ENCODE peak calls at places on chromosomes 1 and 21, in nine cellular contexts. I is BJ; R is stimulated activated CD4-positive, alpha-beta T cell treated with anti-CD3 and anti-CD28 coated beads, Interleukin-4, amount 100 ng/mL, for 48 hours; D is cardiac septum; B is germinal center; H is GM04503; F is non-pigmented ciliary epithelial cell; L is Calu3; A is stimulated activated CD8-positive, alpha-beta memory T cell treated with anti-CD3 and anti-CD28 coated beads, Interleukin-4, amount 100 ng/mL, for 4 hours. W is an unnamed sample.

GRCh38 chr1:942864-943533 is 16.1 kb downstream of the NOC2L start:
- DNase-seq in B (no peak), F (no peak), H (no peak), R (no peak), D (no peak), A (no peak), L (no peak), I (no peak), W (no peak)

GRCh38 chr1:196558424-196558823 is 49.8 kb downstream of the KCNT2 start:
- DNase-seq in F (peak), L (peak), R (no peak), B (no peak), H (peak), D (no peak), I (peak), A (no peak), W (no peak)

GRCh38 chr1:51792864-51793263 is 85.7 kb downstream of the NRDC start:
- DNase-seq in R (no peak), D (no peak), B (no peak), H (peak), F (peak), L (no peak), I (peak), A (no peak), W (no peak)

GRCh38 chr1:46096269-46097148 is 35.9 kb downstream of the PIK3R3 start:
- DNase-seq in B (no peak), R (no peak), H (no peak), F (no peak), A (no peak), I (no peak), L (no peak), D (no peak), W (no peak)

GRCh38 chr1:155320661-155321576 is at the start of gene RUSC1:
- DNase-seq in L (no peak), I (no peak), A (peak), H (no peak), B (peak), R (peak), D (peak), F (no peak), W (peak)

GRCh38 chr1:23984417-23985186 is 4.5 kb upstream of the SRSF10 start:
- DNase-seq in L (peak), D (no peak), H (peak), F (no peak), I (no peak), A (no peak), B (no peak), R (no peak), W (no peak)

GRCh38 chr21:45440736-45441350 is 35.9 kb downstream of the COL18A1 start:
- DNase-seq in H (no peak), R (no peak), F (no peak), I (no peak), A (no peak), B (no peak), D (no peak), L (no peak), W (no peak)

GRCh38 chr1:166910396-166910994 is 34.4 kb upstream of the TADA1 start:
- DNase-seq in D (no peak), L (peak), R (peak), F (peak), B (peak), H (peak), A (peak), I (peak), W (peak)

GRCh38 chr1:7554343-7555270 is 216.5 kb upstream of the VAMP3 start:
- DNase-seq in A (no peak), F (no peak), H (no peak), B (no peak), L (no peak), R (no peak), I (no peak), D (no peak), W (no peak)

GRCh38 chr1:89499320-89499719 is 25.3 kb upstream of the LRRC8B start:
- DNase-seq in I (no peak), R (no peak), H (no peak), D (no peak), B (no peak), F (no peak), A (no peak), L (no peak), W (no peak)

GRCh38 chr1:244163861-244164562 is 112.9 kb downstream of the ZBTB18 start:
- DNase-seq in L (peak), R (no peak), I (peak), A (no peak), B (no peak), D (no peak), F (peak), H (peak), W (no peak)

GRCh38 chr1:73755649-73756048 is 442.3 kb downstream of the LRRIQ3 start:
- DNase-seq in H (no peak), I (no peak), A (no peak), R (no peak), F (no peak), L (no peak), B (no peak), D (no peak), W (no peak)

GRCh38 chr1:92323473-92324453 is 24.9 kb downstream of the RPAP2 start:
- DNase-seq in B (no peak), D (no peak), F (no peak), R (no peak), A (no peak), L (no peak), H (no peak), I (no peak), W (no peak)

GRCh38 chr1:46575300-46575699 is 23.9 kb upstream of the KNCN start:
- DNase-seq in F (no peak), B (no peak), L (no peak), H (no peak), A (no peak), R (no peak), D (no peak), I (no peak), W (no peak)

GRCh38 chr1:20187103-20187812 is 940 bp upstream of the PLA2G2C start:
- DNase-seq in H (no peak), R (peak), L (no peak), I (no peak), F (no peak), D (no peak), B (no peak), A (no peak), W (no peak)

GRCh38 chr1:54811739-54812655 is 10.9 kb upstream of the TTC22 start:
- DNase-seq in H (no peak), L (no peak), I (no peak), B (no peak), A (no peak), R (no peak), D (peak), F (no peak), W (no peak)

GRCh38 chr21:34243562-34243961 is 120.2 kb upstream of the KCNE2 start:
- DNase-seq in A (no peak), D (no peak), H (no peak), F (no peak), R (peak), I (no peak), B (no peak), L (peak), W (no peak)

GRCh38 chr1:83998599-83999315 is at the start of gene TTLL7:
- DNase-seq in B (peak), H (no peak), I (no peak), F (no peak), L (peak), A (peak), D (peak), R (peak), W (no peak)

GRCh38 chr1:43622901-43623780 is 26.8 kb upstream of the KDM4A start:
- DNase-seq in A (no peak), H (peak), L (no peak), I (no peak), F (no peak), B (no peak), D (no peak), R (no peak), W (no peak)

GRCh38 chr1:199723557-199723956 is 304.0 kb upstream of the NR5A2 start:
- DNase-seq in A (no peak), D (no peak), B (no peak), F (no peak), I (no peak), R (no peak), L (no peak), H (no peak), W (no peak)

GRCh38 chr1:22184892-22185612 is 42.2 kb upstream of the WNT4 start:
- DNase-seq in I (no peak), R (no peak), L (peak), A (no peak), B (no peak), F (no peak), H (no peak), D (no peak), W (no peak)

GRCh38 chr1:29270881-29271390 is 34.6 kb downstream of the PTPRU start:
- DNase-seq in H (no peak), A (no peak), I (no peak), R (no peak), D (no peak), B (no peak), F (no peak), L (no peak), W (no peak)

GRCh38 chr1:73576084-73576483 is 621.9 kb downstream of the LRRIQ3 start:
- DNase-seq in L (no peak), D (no peak), F (no peak), R (no peak), A (no peak), B (no peak), I (no peak), H (no peak), W (no peak)

GRCh38 chr21:42546433-42546832 is 32.8 kb downstream of the SLC37A1 start:
- DNase-seq in H (no peak), D (no peak), F (no peak), I (no peak), A (no peak), R (no peak), L (no peak), B (no peak), W (no peak)

GRCh38 chr1:70907563-70908310 is 139.9 kb downstream of the PTGER3 start:
- DNase-seq in D (no peak), A (no peak), R (no peak), L (no peak), H (no peak), F (no peak), B (no peak), I (no peak), W (no peak)

GRCh38 chr21:9750341-9751086 is 770.9 kb upstream of the TPTE start:
- DNase-seq in I (no peak), R (no peak), B (no peak), D (peak), A (no peak), L (no peak), F (no peak), H (no peak), W (no peak)

GRCh38 chr1:166947398-166948043 is 27.8 kb downstream of the ILDR2 start:
- DNase-seq in B (peak), D (no peak), F (peak), H (no peak), L (peak), I (no peak), R (no peak), A (no peak), W (peak)

GRCh38 chr1:160547371-160547901 is 24.4 kb upstream of the SLAMF6 start:
- DNase-seq in L (no peak), R (no peak), H (no peak), A (no peak), B (no peak), F (no peak), I (no peak), D (no peak), W (no peak)

GRCh38 chr1:88180449-88181108 is 503.5 kb upstream of the PKN2 start:
- DNase-seq in A (no peak), R (peak), L (peak), I (no peak), H (peak), D (no peak), B (peak), F (peak), W (peak)

W was measured in GM06990.